ENCODE peak calls at places on chromosome 13, in six cellular contexts. Q, U, L, C, D and Y are unnamed samples.

GRCh38 chr13:40352385-40352778 is 314.1 kb downstream of the FOXO1 start:
- DNase-seq in D (no peak), Q (no peak), U (no peak), C (no peak), L (no peak), Y (no peak)

GRCh38 chr13:101941095-101941777 is 460.6 kb downstream of the FGF14 start:
- DNase-seq in U (no peak), L (peak; percentile 6), D (no peak), C (no peak), Q (no peak), Y (no peak)

GRCh38 chr13:110396913-110397379 is 89.9 kb downstream of the COL4A2 start:
- DNase-seq in L (peak; percentile 44), C (peak; percentile 92), U (peak; percentile 83), D (peak; percentile 100), Q (no peak), Y (peak; percentile 84)

GRCh38 chr13:110319774-110320509 is 12.9 kb downstream of the COL4A2 start:
- DNase-seq in U (peak; percentile 87), C (peak; percentile 27), D (no peak), L (peak; percentile 75), Q (peak; percentile 38), Y (peak; percentile 90)

GRCh38 chr13:110559429-110559943 is 2.0 kb downstream of the RAB20 start:
- DNase-seq in D (no peak), L (no peak), U (peak; percentile 97), C (peak; percentile 57), Q (no peak), Y (no peak)

GRCh38 chr13:39245688-39246087 is 207.4 kb downstream of the NHLRC3 start:
- DNase-seq in L (no peak), Q (no peak), C (no peak), D (no peak), U (no peak), Y (peak; percentile 29)

GRCh38 chr13:45120967-45121366 is 657 bp downstream of the GTF2F2 start:
- DNase-seq in C (no peak), Q (no peak), L (no peak), D (no peak), U (peak; percentile 27), Y (peak; percentile 3)

GRCh38 chr13:111283991-111284390 is 36.5 kb upstream of the TEX29 start:
- DNase-seq in C (no peak), D (no peak), L (no peak), Q (no peak), U (no peak), Y (no peak)

GRCh38 chr13:28136916-28137315 is 1.4 kb upstream of the PAN3 start:
- DNase-seq in L (no peak), C (no peak), U (no peak), Q (no peak), D (no peak), Y (no peak)

GRCh38 chr13:33258437-33259193 is 26.9 kb downstream of the STARD13 start:
- DNase-seq in L (no peak), C (no peak), D (no peak), U (no peak), Q (no peak), Y (no peak)

GRCh38 chr13:84867246-84867645 is 932.0 kb downstream of the SLITRK6 start:
- DNase-seq in D (no peak), C (no peak), Q (no peak), L (peak; percentile 6), U (no peak), Y (no peak)

GRCh38 chr13:90420683-90421082 is 926.8 kb upstream of the MIR17HG start:
- DNase-seq in D (no peak), L (no peak), Q (no peak), U (no peak), C (no peak), Y (no peak)
- TF ChIP-seq CTCF in D (peak; percentile 27), L (no peak), Q (no peak), U (peak; percentile 36), C (no peak), Y (no peak)

DNA sequence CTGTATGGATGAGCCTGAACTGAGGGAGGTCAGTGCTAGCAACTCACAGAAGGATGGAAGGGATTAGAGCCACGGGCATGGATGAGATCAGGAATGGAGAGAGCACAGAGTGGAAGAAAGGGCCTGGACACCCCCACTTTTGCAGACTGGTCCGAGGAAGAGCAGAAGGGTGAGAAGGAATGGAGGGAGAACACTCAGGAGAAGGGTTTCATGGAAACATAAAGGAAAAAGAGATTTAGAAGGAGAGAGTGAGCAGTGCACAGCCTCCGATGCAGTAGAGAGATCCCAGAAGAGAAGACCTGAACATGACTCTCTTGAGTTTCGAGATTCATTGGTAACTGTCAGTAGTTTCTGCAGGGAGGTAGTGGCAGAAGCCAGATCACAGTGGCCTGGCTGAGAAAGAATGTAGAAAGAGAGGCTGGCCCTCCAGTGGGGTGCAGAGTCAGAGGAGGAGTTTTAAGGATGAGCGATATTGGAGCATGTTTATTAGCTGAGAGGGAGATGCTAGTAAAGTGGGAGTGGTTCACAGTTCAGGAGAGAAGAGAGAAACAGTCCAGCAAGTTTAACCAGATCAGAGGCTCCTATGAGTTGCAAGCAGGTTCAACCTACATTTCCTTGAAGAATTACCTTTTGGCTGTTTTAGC is 108.9 kb downstream of the ZAR1L start:
- DNase-seq in U (peak; percentile 57), D (no peak), L (no peak), C (no peak), Q (no peak), Y (no peak)
- H3K27ac ChIP-seq in U (no peak overlapping the region), D (peak overlapping the region; percentile 72), L (no peak overlapping the region), C (no peak overlapping the region), Q (no peak overlapping the region), Y (no peak overlapping the region)

GRCh38 chr13:47455581-47455980 is 545.5 kb downstream of the SUCLA2 start:
- DNase-seq in U (no peak), Q (no peak), L (no peak), D (no peak), C (no peak), Y (no peak)
- TF ChIP-seq CTCF in U (peak; percentile 19), Q (no peak), L (no peak), D (peak; percentile 3), C (no peak), Y (no peak)

GRCh38 chr13:20404488-20405222 is 121.0 kb downstream of the CRYL1 start:
- DNase-seq in C (no peak), L (no peak), D (no peak), Q (no peak), U (no peak), Y (no peak)
- H3K27ac ChIP-seq in C (no peak overlapping the region), L (no peak overlapping the region), D (no peak overlapping the region), Q (no peak overlapping the region), U (no peak overlapping the region), Y (peak overlapping the region; percentile 92)

GRCh38 chr13:82330499-82330898 is 1551.8 kb downstream of the SLITRK1 start:
- DNase-seq in D (no peak), U (no peak), C (no peak), Q (no peak), L (peak; percentile 13), Y (no peak)
- TF ChIP-seq CTCF in D (peak; percentile 52), U (peak; percentile 12), C (no peak), Q (peak; percentile 51), L (no peak), Y (no peak)

GRCh38 chr13:112859128-112859816 is 109.7 kb upstream of the MCF2L start:
- DNase-seq in C (no peak), D (no peak), U (no peak), Q (no peak), L (no peak), Y (no peak)
- H3K27ac ChIP-seq in C (no peak overlapping the region), D (no peak overlapping the region), U (no peak overlapping the region), Q (no peak overlapping the region), L (no peak overlapping the region), Y (no peak overlapping the region)

DNA sequence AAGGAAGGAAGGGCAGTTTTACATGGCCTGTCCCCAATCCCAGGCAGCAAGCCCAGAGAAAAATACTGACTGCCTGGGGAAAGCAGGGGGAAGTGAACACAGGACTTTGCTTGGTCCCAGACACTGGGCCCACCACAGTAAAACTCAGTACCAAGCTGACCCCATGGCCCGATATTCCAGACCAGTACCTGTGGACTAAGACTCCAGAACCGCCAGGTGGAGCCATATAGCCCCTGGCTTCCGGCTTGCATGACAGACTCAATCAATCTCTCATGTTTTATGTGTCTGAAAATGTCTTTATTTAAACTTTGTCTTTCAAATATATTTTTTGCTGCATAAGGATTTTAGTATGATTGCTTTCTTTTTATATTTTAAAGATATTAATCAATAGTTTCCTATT is 767.9 kb upstream of the SLITRK6 start:
- DNase-seq in D (no peak), Q (no peak), U (no peak), L (no peak), C (no peak), Y (no peak)
- TF ChIP-seq CTCF in D (no peak), Q (peak; percentile 29), U (no peak), L (no peak), C (no peak), Y (no peak)

GRCh38 chr13:41693434-41693833 is 236.1 kb downstream of the RGCC start:
- DNase-seq in C (no peak), L (no peak), U (no peak), D (no peak), Q (no peak), Y (no peak)
- H3K27ac ChIP-seq in C (no peak overlapping the region), L (peak overlapping the region; percentile 76), U (peak overlapping the region; percentile 93), D (no peak overlapping the region), Q (no peak overlapping the region), Y (no peak overlapping the region)

GRCh38 chr13:94795292-94795691 is 82.9 kb upstream of the SOX21 start:
- DNase-seq in C (no peak), U (no peak), L (no peak), Q (no peak), D (no peak), Y (no peak)

GRCh38 chr13:94798738-94799137 is 86.4 kb upstream of the SOX21 start:
- DNase-seq in U (no peak), L (no peak), C (no peak), D (no peak), Q (no peak), Y (no peak)

GRCh38 chr13:94799330-94799729 is 87.0 kb upstream of the SOX21 start:
- DNase-seq in C (no peak), Q (no peak), D (no peak), L (no peak), U (no peak), Y (no peak)

DNA sequence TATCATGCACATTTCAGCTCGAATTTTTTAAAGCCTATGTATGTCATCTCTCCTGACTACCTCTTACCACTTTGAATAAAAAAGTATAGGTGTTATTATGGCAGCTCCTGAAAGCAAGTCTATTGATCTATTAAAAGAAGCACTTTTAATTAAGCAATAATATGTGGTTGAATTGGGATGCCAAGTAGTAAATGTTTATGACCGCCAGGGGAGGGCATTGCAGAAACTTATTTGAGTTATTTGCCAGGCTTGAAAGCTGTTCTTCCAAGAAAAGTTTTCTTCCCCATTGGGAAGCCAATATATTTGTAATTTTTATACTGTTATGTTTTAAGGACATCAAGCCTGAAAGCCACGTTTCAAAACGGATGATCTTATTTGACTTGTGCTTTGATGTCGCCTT is 88.1 kb upstream of the SOX21 start:
- DNase-seq in L (no peak), Q (no peak), U (no peak), C (no peak), D (no peak), Y (no peak)
- TF ChIP-seq CTCF in L (no peak), Q (no peak), U (peak; percentile 36), C (no peak), D (peak; percentile 4), Y (no peak)